ENCODE peak calls at places on chromosomes 1 and 21, in ten cellular contexts. Q is mucosa of descending colon, J is OCI-LY7, P is right atrium auricular region, E is neural progenitor cell, B is tibial artery, D is left ventricle myocardium inferior, V is heart left ventricle, T is ovary, G is PC-3. S is an unnamed sample.
A peak's percentile ranks its signal among the peaks of the same experiment; 100 is the strongest.

GRCh38 chr1:35810096-35810860 is 2.5 kb downstream of the AGO4 start:
- DNase-seq in Q (no peak), J (no peak), P (no peak), E (no peak), B (no peak), D (no peak), V (no peak), T (no peak), G (peak; percentile 71), S (no peak)

GRCh38 chr1:20443703-20444587 is 42.1 kb downstream of the CAMK2N1 start:
- DNase-seq in Q (no peak), J (no peak), P (no peak), E (peak; percentile 61), B (no peak), D (no peak), V (no peak), T (no peak), G (no peak), S (no peak)

GRCh38 chr1:10170362-10170665 is 40.1 kb upstream of the KIF1B start:
- DNase-seq in Q (no peak), J (no peak), P (no peak), E (no peak), B (no peak), D (no peak), V (no peak), T (no peak), G (peak; percentile 88), S (no peak)

GRCh38 chr1:58785424-58786058 is 1.7 kb upstream of the JUN start:
- DNase-seq in Q (peak; percentile 75), J (peak; percentile 20), P (no peak), E (peak; percentile 30), B (peak; percentile 31), D (peak; percentile 63), V (peak; percentile 59), T (peak; percentile 55), G (peak; percentile 80), S (peak; percentile 9)

GRCh38 chr1:109373051-109373593 is 24.6 kb downstream of the SORT1 start:
- DNase-seq in Q (peak; percentile 40), J (no peak), P (no peak), E (no peak), B (no peak), D (no peak), V (no peak), T (no peak), G (no peak), S (no peak)

GRCh38 chr1:2135425-2135824 is 59.1 kb downstream of the FAAP20 start:
- DNase-seq in Q (peak; percentile 60), J (no peak), P (peak; percentile 85), E (peak; percentile 59), B (peak; percentile 70), D (peak; percentile 77), V (peak; percentile 79), T (peak; percentile 78), G (peak; percentile 21), S (no peak)

GRCh38 chr1:14810631-14811325 is 212.3 kb downstream of the KAZN start:
- DNase-seq in Q (no peak), J (no peak), P (no peak), E (no peak), B (no peak), D (no peak), V (no peak), T (no peak), G (no peak), S (no peak)

GRCh38 chr21:36839123-36839522 is 127.3 kb downstream of the HLCS start:
- DNase-seq in Q (no peak), J (no peak), P (no peak), E (no peak), B (no peak), D (no peak), V (no peak), T (no peak), G (no peak), S (no peak)

GRCh38 chr1:228047183-228047466 is 35.4 kb upstream of the ARF1 start:
- DNase-seq in Q (peak; percentile 12), J (no peak), P (no peak), E (no peak), B (no peak), D (no peak), V (no peak), T (no peak), G (no peak), S (no peak)

GRCh38 chr21:46159841-46160562 is 4.6 kb upstream of the FTCD start:
- DNase-seq in Q (peak; percentile 12), J (no peak), P (no peak), E (no peak), B (no peak), D (no peak), V (no peak), T (peak; percentile 24), G (no peak), S (no peak)

GRCh38 chr1:91308544-91308943 is 96.1 kb downstream of the HFM1 start:
- DNase-seq in Q (no peak), J (no peak), P (no peak), E (no peak), B (no peak), D (no peak), V (no peak), T (no peak), G (no peak), S (no peak)

GRCh38 chr1:91311672-91312071 is 93.0 kb downstream of the HFM1 start:
- DNase-seq in Q (no peak), J (no peak), P (no peak), E (no peak), B (no peak), D (no peak), V (no peak), T (no peak), G (no peak), S (no peak)

GRCh38 chr1:91303165-91303564 is 101.5 kb downstream of the HFM1 start:
- DNase-seq in Q (no peak), J (no peak), P (no peak), E (no peak), B (no peak), D (no peak), V (no peak), T (no peak), G (no peak), S (no peak)

GRCh38 chr1:91307784-91308409 is 96.7 kb downstream of the HFM1 start:
- DNase-seq in Q (no peak), J (no peak), P (no peak), E (no peak), B (no peak), D (no peak), V (no peak), T (no peak), G (no peak), S (no peak)
- H3K4me3 ChIP-seq in Q (no peak overlapping the region), J (no peak overlapping the region), P (no peak overlapping the region), E (no peak overlapping the region), B (no peak overlapping the region), D (no peak overlapping the region), V (no peak overlapping the region), T (no peak overlapping the region), G (no peak overlapping the region), S (no peak overlapping the region)

GRCh38 chr1:150111670-150112069 is 38.0 kb upstream of the PLEKHO1 start:
- DNase-seq in Q (no peak), J (no peak), P (no peak), E (no peak), B (no peak), D (no peak), V (no peak), T (no peak), G (no peak), S (no peak)

GRCh38 chr1:150109567-150109966 is 40.1 kb upstream of the PLEKHO1 start:
- DNase-seq in Q (no peak), J (no peak), P (no peak), E (no peak), B (no peak), D (no peak), V (no peak), T (no peak), G (no peak), S (no peak)

GRCh38 chr1:150106331-150106730 is 38.8 kb downstream of the VPS45 start:
- DNase-seq in Q (no peak), J (no peak), P (no peak), E (no peak), B (no peak), D (no peak), V (no peak), T (no peak), G (no peak), S (no peak)

GRCh38 chr1:150115121-150115520 is 34.6 kb upstream of the PLEKHO1 start:
- DNase-seq in Q (no peak), J (no peak), P (no peak), E (no peak), B (no peak), D (no peak), V (no peak), T (no peak), G (no peak), S (no peak)

DNA sequence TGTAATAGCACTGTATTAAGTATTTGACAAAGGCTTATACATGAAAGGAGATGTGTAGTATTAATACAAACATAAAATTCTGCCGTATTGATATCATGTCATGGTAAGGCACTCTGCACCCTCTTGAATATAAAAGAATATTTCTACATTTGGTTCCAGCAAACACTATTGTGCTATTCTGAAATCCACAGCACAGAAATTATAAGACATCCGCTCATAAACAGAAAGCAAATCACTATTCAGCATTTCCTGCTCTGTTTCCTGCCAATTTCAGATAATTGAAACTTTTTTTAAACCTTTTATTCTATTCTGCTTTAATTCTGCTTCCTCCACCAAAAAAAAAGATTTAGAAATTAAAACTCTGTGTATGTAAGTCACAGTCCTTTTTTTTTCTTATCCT is 39.6 kb upstream of the PLEKHO1 start:
- DNase-seq in Q (no peak), J (no peak), P (no peak), E (no peak), B (no peak), D (no peak), V (no peak), T (no peak), G (no peak), S (no peak)
- TF ChIP-seq CTCF in Q (no peak), J (no peak), P (no peak), E (no peak), B (no peak), D (no peak), V (no peak), T (no peak), G (no peak), S (no peak)

GRCh38 chr1:236175642-236176336 is 33.5 kb downstream of the GPR137B start:
- DNase-seq in Q (no peak), J (peak; percentile 16), P (peak; percentile 43), E (no peak), B (no peak), D (no peak), V (no peak), T (no peak), G (no peak), S (no peak)
- H3K4me1 ChIP-seq in Q (no peaks in the 10 kb centered on the region), J (peaks cover 11% of the 10 kb centered on the region), P (no peaks in the 10 kb centered on the region), E (peaks cover 12% of the 10 kb centered on the region), B (no peaks in the 10 kb centered on the region), D (no peaks in the 10 kb centered on the region), V (no peaks in the 10 kb centered on the region), T (no peaks in the 10 kb centered on the region), G (peaks cover 6% of the 10 kb centered on the region), S (peaks cover 3% of the 10 kb centered on the region)

DNA sequence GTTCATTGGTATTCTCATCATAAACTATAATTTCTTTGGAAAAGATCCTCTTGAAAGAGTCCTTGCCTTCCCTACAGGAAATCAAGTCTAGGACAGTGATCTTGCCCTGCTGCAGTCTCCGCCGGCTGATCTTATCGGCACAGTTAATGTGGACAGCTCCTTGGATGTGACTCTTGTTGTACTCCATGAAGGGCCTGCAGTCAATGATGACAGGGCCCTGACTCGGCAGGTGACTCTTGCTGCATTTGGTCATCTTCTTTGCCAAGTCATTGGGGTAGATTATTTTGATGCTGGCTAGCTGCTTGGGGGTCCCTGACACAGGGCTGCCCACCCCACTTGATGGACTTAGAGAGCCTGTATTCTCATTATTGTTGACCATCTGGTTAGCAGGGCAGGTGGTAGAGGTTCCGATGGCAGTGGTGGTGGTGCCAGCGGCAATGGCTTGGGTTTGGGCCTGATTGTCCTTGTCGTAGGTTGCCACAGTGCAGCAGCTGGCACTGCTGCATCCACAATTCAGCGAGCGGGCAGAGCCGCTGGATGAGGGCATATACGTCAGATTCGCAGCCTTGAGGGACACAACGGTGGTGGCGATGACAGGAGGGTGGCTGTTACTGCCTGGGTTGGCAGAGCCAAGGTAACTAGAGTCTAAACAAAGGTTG is 2.7 kb downstream of the DUSP10 start:
- DNase-seq in Q (no peak), J (no peak), P (no peak), E (no peak), B (no peak), D (no peak), V (no peak), T (no peak), G (no peak), S (no peak)
- H3K4me3 ChIP-seq in Q (no peak overlapping the region), J (no peak overlapping the region), P (no peak overlapping the region), E (no peak overlapping the region), B (no peak overlapping the region), D (no peak overlapping the region), V (no peak overlapping the region), T (no peak overlapping the region), G (no peak overlapping the region), S (no peak overlapping the region)

S was measured in thoracic aorta.